ENCODE peak calls at places on chromosome 12, in five cellular contexts. One of them, this sample, is unnamed.

GRCh38 chr12:92363295-92364146 is 217.9 kb upstream of the BTG1 start:
- DNase-seq in astrocyte: peak
- DNase-seq in K562: no peak
- DNase-seq in endothelial cell of umbilical vein: peak
- DNase-seq in hepatocyte: peak
- DNase-seq in this sample: peak

GRCh38 chr12:68609955-68610434 is 704 bp upstream of the RAP1B start:
- DNase-seq in hepatocyte: peak
- DNase-seq in endothelial cell of umbilical vein: no peak
- DNase-seq in astrocyte: peak
- DNase-seq in K562: no peak
- DNase-seq in this sample: peak

GRCh38 chr12:59452259-59452658 is 143.6 kb upstream of the SLC16A7 start:
- DNase-seq in endothelial cell of umbilical vein: peak
- DNase-seq in astrocyte: peak
- DNase-seq in hepatocyte: no peak
- DNase-seq in K562: no peak
- DNase-seq in this sample: no peak

GRCh38 chr12:55637467-55637866 is 775 bp downstream of the OR10P1 start:
- DNase-seq in endothelial cell of umbilical vein: no peak
- DNase-seq in astrocyte: no peak
- DNase-seq in K562: no peak
- DNase-seq in hepatocyte: no peak
- DNase-seq in this sample: no peak

GRCh38 chr12:114684098-114684869 is at the start of gene TBX3:
- DNase-seq in astrocyte: peak
- DNase-seq in hepatocyte: peak
- DNase-seq in K562: peak
- DNase-seq in endothelial cell of umbilical vein: peak
- DNase-seq in this sample: no peak

GRCh38 chr12:124392271-124392990 is 97.5 kb downstream of the RFLNA start:
- DNase-seq in endothelial cell of umbilical vein: peak
- DNase-seq in K562: peak
- DNase-seq in hepatocyte: no peak
- DNase-seq in astrocyte: peak
- DNase-seq in this sample: no peak

GRCh38 chr12:47808049-47808448 is 11.7 kb downstream of the HDAC7 start:
- DNase-seq in endothelial cell of umbilical vein: peak
- DNase-seq in astrocyte: peak
- DNase-seq in hepatocyte: peak
- DNase-seq in K562: peak
- DNase-seq in this sample: peak

GRCh38 chr12:68627673-68628319 is 17.1 kb downstream of the RAP1B start:
- DNase-seq in endothelial cell of umbilical vein: no peak
- DNase-seq in K562: no peak
- DNase-seq in astrocyte: no peak
- DNase-seq in hepatocyte: no peak
- DNase-seq in this sample: no peak

GRCh38 chr12:11651785-11652184 is 2.3 kb downstream of the ETV6 start:
- DNase-seq in astrocyte: no peak
- DNase-seq in K562: no peak
- DNase-seq in endothelial cell of umbilical vein: peak
- DNase-seq in hepatocyte: no peak
- DNase-seq in this sample: no peak

GRCh38 chr12:69243099-69244084 is 4.0 kb downstream of the CPSF6 start:
- DNase-seq in K562: no peak
- DNase-seq in endothelial cell of umbilical vein: no peak
- DNase-seq in hepatocyte: no peak
- DNase-seq in astrocyte: no peak
- DNase-seq in this sample: peak

GRCh38 chr12:28710882-28711281 is 438.2 kb upstream of the FAR2 start:
- DNase-seq in endothelial cell of umbilical vein: no peak
- DNase-seq in hepatocyte: no peak
- DNase-seq in astrocyte: peak
- DNase-seq in K562: no peak
- DNase-seq in this sample: no peak

GRCh38 chr12:8696402-8697100 is 1.2 kb upstream of the RIMKLB start:
- DNase-seq in endothelial cell of umbilical vein: no peak
- DNase-seq in K562: no peak
- DNase-seq in astrocyte: no peak
- DNase-seq in hepatocyte: no peak
- DNase-seq in this sample: no peak

GRCh38 chr12:109557809-109558208 is 15.5 kb downstream of the MMAB start:
- DNase-seq in K562: no peak
- DNase-seq in astrocyte: no peak
- DNase-seq in hepatocyte: no peak
- DNase-seq in endothelial cell of umbilical vein: no peak
- DNase-seq in this sample: no peak

GRCh38 chr12:57954768-57955167 is 13.4 kb downstream of the ATP23 start:
- DNase-seq in endothelial cell of umbilical vein: no peak
- DNase-seq in K562: no peak
- DNase-seq in hepatocyte: no peak
- DNase-seq in astrocyte: no peak
- DNase-seq in this sample: no peak

GRCh38 chr12:88391556-88391955 is 188.7 kb downstream of the KITLG start:
- DNase-seq in K562: no peak
- DNase-seq in endothelial cell of umbilical vein: peak
- DNase-seq in astrocyte: peak
- DNase-seq in hepatocyte: peak
- DNase-seq in this sample: peak

GRCh38 chr12:118520954-118521353 is 144.6 kb downstream of the SUDS3 start:
- DNase-seq in K562: no peak
- DNase-seq in hepatocyte: no peak
- DNase-seq in astrocyte: no peak
- DNase-seq in endothelial cell of umbilical vein: no peak
- DNase-seq in this sample: no peak

GRCh38 chr12:8829128-8829524 is 6.7 kb downstream of the A2ML1 start:
- DNase-seq in endothelial cell of umbilical vein: no peak
- DNase-seq in astrocyte: no peak
- DNase-seq in hepatocyte: peak
- DNase-seq in K562: no peak
- DNase-seq in this sample: no peak

GRCh38 chr12:1529862-1530591 is 64.4 kb downstream of the FBXL14 start:
- DNase-seq in K562: peak
- DNase-seq in hepatocyte: peak
- DNase-seq in astrocyte: no peak
- DNase-seq in endothelial cell of umbilical vein: no peak
- DNase-seq in this sample: peak

GRCh38 chr12:121657305-121658008 is 12.0 kb downstream of the MORN3 start:
- DNase-seq in endothelial cell of umbilical vein: no peak
- DNase-seq in hepatocyte: no peak
- DNase-seq in K562: peak
- DNase-seq in astrocyte: no peak
- DNase-seq in this sample: no peak

GRCh38 chr12:117516034-117516433 is 154.6 kb upstream of the NOS1 start:
- DNase-seq in astrocyte: no peak
- DNase-seq in endothelial cell of umbilical vein: no peak
- DNase-seq in K562: no peak
- DNase-seq in hepatocyte: no peak
- DNase-seq in this sample: no peak

GRCh38 chr12:31369712-31370521 is 44.0 kb upstream of the SINHCAF start:
- DNase-seq in endothelial cell of umbilical vein: peak
- DNase-seq in astrocyte: peak
- DNase-seq in K562: no peak
- DNase-seq in hepatocyte: peak
- DNase-seq in this sample: no peak

GRCh38 chr12:51922762-51923505 is 15.6 kb downstream of the ACVRL1 start:
- DNase-seq in hepatocyte: no peak
- DNase-seq in endothelial cell of umbilical vein: peak
- DNase-seq in astrocyte: peak
- DNase-seq in K562: no peak
- DNase-seq in this sample: no peak

GRCh38 chr12:98895086-98895651 is 250.1 kb downstream of the APAF1 start:
- DNase-seq in K562: no peak
- DNase-seq in hepatocyte: peak
- DNase-seq in endothelial cell of umbilical vein: no peak
- DNase-seq in astrocyte: no peak
- DNase-seq in this sample: no peak

GRCh38 chr12:119178544-119179334 is at the start of gene HSPB8:
- DNase-seq in endothelial cell of umbilical vein: peak
- DNase-seq in K562: peak
- DNase-seq in hepatocyte: peak
- DNase-seq in astrocyte: peak
- DNase-seq in this sample: no peak

GRCh38 chr12:124609041-124609984 is 41.9 kb upstream of the NCOR2 start:
- DNase-seq in hepatocyte: peak
- DNase-seq in astrocyte: no peak
- DNase-seq in K562: peak
- DNase-seq in endothelial cell of umbilical vein: peak
- DNase-seq in this sample: peak

GRCh38 chr12:25276199-25276937 is 25.6 kb upstream of the KRAS start:
- DNase-seq in endothelial cell of umbilical vein: peak
- DNase-seq in hepatocyte: peak
- DNase-seq in K562: peak
- DNase-seq in astrocyte: peak
- DNase-seq in this sample: peak

GRCh38 chr12:47938093-47938492 is 25.3 kb upstream of the TMEM106C start:
- DNase-seq in astrocyte: peak
- DNase-seq in K562: no peak
- DNase-seq in hepatocyte: no peak
- DNase-seq in endothelial cell of umbilical vein: no peak
- DNase-seq in this sample: no peak

GRCh38 chr12:47277972-47278448 is 198.3 kb upstream of the AMIGO2 start:
- DNase-seq in hepatocyte: peak
- DNase-seq in endothelial cell of umbilical vein: peak
- DNase-seq in K562: peak
- DNase-seq in astrocyte: peak
- DNase-seq in this sample: no peak

GRCh38 chr12:89706551-89707348 is 1.9 kb downstream of the ATP2B1 start:
- DNase-seq in astrocyte: peak
- DNase-seq in endothelial cell of umbilical vein: peak
- DNase-seq in K562: no peak
- DNase-seq in hepatocyte: peak
- DNase-seq in this sample: no peak

GRCh38 chr12:112524676-112525425 is 106.1 kb downstream of the PTPN11 start:
- DNase-seq in K562: no peak
- DNase-seq in endothelial cell of umbilical vein: no peak
- DNase-seq in hepatocyte: no peak
- DNase-seq in astrocyte: peak
- DNase-seq in this sample: peak

GRCh38 chr12:388547-389137 is 478 bp downstream of the KDM5A start:
- DNase-seq in astrocyte: peak
- DNase-seq in endothelial cell of umbilical vein: peak
- DNase-seq in hepatocyte: peak
- DNase-seq in K562: peak
- DNase-seq in this sample: peak

GRCh38 chr12:109174468-109174867 is 58.1 kb downstream of the ACACB start:
- DNase-seq in endothelial cell of umbilical vein: no peak
- DNase-seq in hepatocyte: no peak
- DNase-seq in astrocyte: no peak
- DNase-seq in K562: no peak
- DNase-seq in this sample: no peak

GRCh38 chr12:17169726-17170471 is 563.9 kb upstream of the LMO3 start:
- DNase-seq in K562: no peak
- DNase-seq in hepatocyte: no peak
- DNase-seq in endothelial cell of umbilical vein: no peak
- DNase-seq in astrocyte: no peak
- DNase-seq in this sample: peak
- H2AFZ ChIP-seq in K562: no peak
- H2AFZ ChIP-seq in hepatocyte: no peak
- H2AFZ ChIP-seq in endothelial cell of umbilical vein: no peak
- H2AFZ ChIP-seq in astrocyte: no peak
- H2AFZ ChIP-seq in this sample: peak

GRCh38 chr12:49336645-49337584 is at the start of gene C1QL4:
- DNase-seq in endothelial cell of umbilical vein: peak
- DNase-seq in astrocyte: no peak
- DNase-seq in hepatocyte: peak
- DNase-seq in K562: peak
- DNase-seq in this sample: peak
- TF ChIP-seq EZH2 in endothelial cell of umbilical vein: peak
- TF ChIP-seq EZH2 in astrocyte: peak
- TF ChIP-seq EZH2 in hepatocyte: peak
- TF ChIP-seq EZH2 in K562: no peak
- TF ChIP-seq EZH2 in this sample: no peak

DNA sequence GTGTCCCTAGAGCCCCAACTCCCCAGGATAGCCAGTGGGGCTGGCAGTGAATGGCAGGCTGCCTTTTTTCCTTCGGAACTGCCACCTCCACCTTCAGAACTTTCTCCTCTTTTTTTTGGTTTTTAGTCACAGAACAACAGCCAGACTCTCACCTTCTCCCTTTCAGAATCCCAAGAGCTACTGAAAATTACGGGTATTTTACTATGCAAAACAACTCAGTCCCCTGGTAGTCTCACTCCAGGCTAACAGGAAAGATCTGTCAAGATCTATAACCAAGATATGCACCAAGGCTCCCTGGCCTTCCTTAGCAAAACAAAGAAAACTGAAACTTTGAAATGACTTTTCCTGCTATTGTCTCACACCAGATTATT is 12.5 kb downstream of the PLEKHG6 start:
- DNase-seq in K562: no peak
- DNase-seq in hepatocyte: no peak
- DNase-seq in astrocyte: no peak
- DNase-seq in endothelial cell of umbilical vein: no peak
- DNase-seq in this sample: no peak
- H3K27ac ChIP-seq in K562: no peak
- H3K27ac ChIP-seq in hepatocyte: peak
- H3K27ac ChIP-seq in astrocyte: peak
- H3K27ac ChIP-seq in endothelial cell of umbilical vein: peak
- H3K27ac ChIP-seq in this sample: no peak

GRCh38 chr12:49026101-49026500 is 7.5 kb upstream of the PRKAG1 start:
- DNase-seq in K562: no peak
- DNase-seq in endothelial cell of umbilical vein: no peak
- DNase-seq in hepatocyte: no peak
- DNase-seq in astrocyte: no peak
- DNase-seq in this sample: no peak
- H2AFZ ChIP-seq in K562: no peak
- H2AFZ ChIP-seq in endothelial cell of umbilical vein: no peak
- H2AFZ ChIP-seq in hepatocyte: no peak
- H2AFZ ChIP-seq in astrocyte: no peak
- H2AFZ ChIP-seq in this sample: no peak

GRCh38 chr12:130715150-130715995 is 726 bp downstream of the RIMBP2 start:
- DNase-seq in hepatocyte: peak
- DNase-seq in endothelial cell of umbilical vein: no peak
- DNase-seq in K562: no peak
- DNase-seq in astrocyte: no peak
- DNase-seq in this sample: no peak
- TF ChIP-seq EZH2 in hepatocyte: no peak
- TF ChIP-seq EZH2 in endothelial cell of umbilical vein: no peak
- TF ChIP-seq EZH2 in K562: no peak
- TF ChIP-seq EZH2 in astrocyte: no peak
- TF ChIP-seq EZH2 in this sample: no peak

DNA sequence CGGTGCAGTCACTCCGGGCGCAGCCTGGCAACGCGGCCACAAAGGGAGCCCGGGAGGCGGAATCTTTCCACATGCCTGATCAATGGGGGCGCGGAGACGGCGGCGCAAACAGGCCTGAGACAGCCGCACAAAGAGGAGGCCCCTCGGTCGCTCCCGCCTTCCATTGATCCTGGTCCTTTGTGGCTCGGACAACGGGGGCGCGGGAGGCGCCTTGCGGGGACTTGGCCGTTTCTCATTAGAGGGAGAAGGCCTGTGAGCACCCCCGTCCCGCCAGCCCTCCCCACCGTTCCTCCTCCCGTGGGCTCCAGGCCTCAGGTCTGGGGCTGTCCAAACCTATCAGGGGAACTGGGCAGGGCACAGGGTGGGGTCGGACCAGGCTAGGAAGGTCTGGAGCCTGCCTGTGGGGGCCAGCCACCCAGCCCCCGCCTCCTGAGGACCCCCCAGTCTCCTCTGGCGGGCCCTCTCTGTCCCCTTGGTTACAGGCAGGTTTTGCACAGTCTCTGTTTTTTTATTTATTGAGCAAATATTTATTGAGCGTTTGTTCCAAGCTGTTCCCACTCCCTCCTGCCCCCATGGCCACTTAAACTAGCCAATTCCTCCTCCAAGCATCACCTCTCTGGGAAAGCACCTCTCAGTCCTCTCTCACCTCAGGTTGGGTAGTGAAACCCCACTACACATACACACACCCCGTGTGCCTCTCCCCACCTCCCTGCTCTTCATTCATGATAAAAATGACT is 29.0 kb upstream of the MSI1 start:
- DNase-seq in hepatocyte: no peak
- DNase-seq in K562: no peak
- DNase-seq in endothelial cell of umbilical vein: no peak
- DNase-seq in astrocyte: peak
- DNase-seq in this sample: no peak
- H3K27ac ChIP-seq in hepatocyte: no peak
- H3K27ac ChIP-seq in K562: no peak
- H3K27ac ChIP-seq in endothelial cell of umbilical vein: no peak
- H3K27ac ChIP-seq in astrocyte: no peak
- H3K27ac ChIP-seq in this sample: no peak

This sample was measured in MM.1S.